ENCODE peak calls at places on chromosomes 12 and 14, in eight cellular contexts. S is C1 segment of cervical spinal cord; V is nephron progenitor cell; N is WERI-Rb-1; O is iris pigment epithelial cell; T is EH; A is NCI-H345; F is activated T-helper 1 cell treated with anti-CD3 and anti-CD28 coated beads, Interleukin-2, amount 50 U/mL, for 16 hours. W is an unnamed sample.

GRCh38 chr14:30395065-30395464 is 163.9 kb upstream of the G2E3 start:
- DNase-seq in A (no peak), O (no peak), V (no peak), F (no peak), T (no peak), S (no peak), N (no peak), W (no peak)

GRCh38 chr14:23365353-23366162 is 586 bp upstream of the EFS start:
- DNase-seq in A (no peak), N (no peak), V (peak; percentile 50), O (peak; percentile 34), T (peak; percentile 21), S (peak; percentile 58), F (no peak), W (peak; percentile 55)

GRCh38 chr12:76764856-76765255 is 941 bp downstream of the ZDHHC17 start:
- DNase-seq in F (no peak), V (no peak), T (peak; percentile 29), O (peak; percentile 43), A (peak; percentile 8), S (peak; percentile 52), N (no peak), W (peak; percentile 13)

GRCh38 chr12:92827836-92828431 is 101.2 kb downstream of the EEA1 start:
- DNase-seq in N (peak; percentile 30), A (peak; percentile 14), F (no peak), O (peak; percentile 60), T (peak; percentile 51), S (no peak), V (peak; percentile 18), W (no peak)

GRCh38 chr14:58060077-58060476 is 91.9 kb downstream of the ARMH4 start:
- DNase-seq in T (peak; percentile 3), A (no peak), O (peak; percentile 5), V (no peak), F (no peak), N (no peak), S (no peak), W (no peak)

GRCh38 chr14:101196051-101196450 is 292.5 kb upstream of the RTL1 start:
- DNase-seq in A (no peak), T (no peak), F (no peak), S (no peak), V (no peak), N (no peak), O (no peak), W (no peak)

GRCh38 chr12:107454431-107454830 is 231.2 kb upstream of the PWP1 start:
- DNase-seq in F (no peak), T (no peak), N (no peak), V (no peak), O (no peak), A (no peak), S (no peak), W (no peak)

GRCh38 chr14:92794547-92794941 is 439 bp downstream of the GOLGA5 start:
- DNase-seq in N (no peak), S (no peak), T (peak; percentile 34), F (no peak), V (peak; percentile 41), A (no peak), O (peak; percentile 20), W (no peak)

GRCh38 chr12:49253033-49253623 is 11.8 kb upstream of the TUBA1C start:
- DNase-seq in A (no peak), T (peak; percentile 88), V (no peak), S (no peak), F (no peak), O (no peak), N (no peak), W (no peak)

GRCh38 chr12:19131020-19131431 is 1.5 kb downstream of the PLEKHA5 start:
- DNase-seq in S (peak; percentile 49), T (peak; percentile 51), A (peak; percentile 41), N (peak; percentile 14), O (peak; percentile 62), V (peak; percentile 10), F (no peak), W (no peak)

GRCh38 chr12:58804749-58805148 is 115.6 kb downstream of the LRIG3 start:
- DNase-seq in A (no peak), S (no peak), N (peak; percentile 19), O (no peak), V (no peak), F (no peak), T (no peak), W (no peak)

GRCh38 chr12:131458931-131459575 is 251.8 kb upstream of the SFSWAP start:
- DNase-seq in V (no peak), T (no peak), O (no peak), N (no peak), S (no peak), F (no peak), A (no peak), W (no peak)

GRCh38 chr12:89256060-89256459 is 96.2 kb downstream of the DUSP6 start:
- DNase-seq in T (no peak), S (no peak), F (no peak), A (no peak), N (no peak), V (no peak), O (no peak), W (no peak)

GRCh38 chr12:54390176-54390667 is 5.7 kb upstream of the ZNF385A start:
- DNase-seq in F (no peak), O (no peak), V (no peak), N (peak; percentile 60), T (no peak), S (no peak), A (peak; percentile 43), W (no peak)

GRCh38 chr14:92783813-92784431 is 10.2 kb upstream of the GOLGA5 start:
- DNase-seq in O (peak; percentile 71), V (no peak), S (no peak), T (peak; percentile 76), A (peak; percentile 80), N (peak; percentile 55), F (no peak), W (no peak)

GRCh38 chr12:66036317-66036716 is 94.2 kb downstream of the LLPH start:
- DNase-seq in A (no peak), S (no peak), F (no peak), N (no peak), O (peak; percentile 96), T (peak; percentile 99), V (no peak), W (no peak)

GRCh38 chr12:40620564-40621019 is 71.6 kb upstream of the CNTN1 start:
- DNase-seq in V (no peak), N (no peak), A (no peak), T (no peak), O (no peak), F (no peak), S (no peak), W (no peak)

GRCh38 chr14:77301103-77301502 is 19.6 kb downstream of the POMT2 start:
- DNase-seq in A (peak; percentile 48), V (peak; percentile 83), N (peak; percentile 91), O (peak; percentile 87), S (peak; percentile 84), T (peak; percentile 79), F (peak; percentile 13), W (peak; percentile 72)

GRCh38 chr12:115375188-115375991 is 691.4 kb upstream of the TBX3 start:
- DNase-seq in S (no peak), A (no peak), N (no peak), O (peak; percentile 87), F (no peak), T (peak; percentile 79), V (no peak), W (no peak)

GRCh38 chr14:61262082-61262481 is 19.1 kb downstream of the TMEM30B start:
- DNase-seq in T (peak; percentile 63), V (no peak), A (no peak), O (no peak), F (no peak), S (no peak), N (no peak), W (no peak)

GRCh38 chr12:51345681-51346080 is 798 bp downstream of the CELA1 start:
- DNase-seq in A (no peak), O (peak; percentile 38), T (peak; percentile 47), N (no peak), F (no peak), V (no peak), S (no peak), W (no peak)

GRCh38 chr14:64966976-64967375 is 5.2 kb downstream of the RAB15 start:
- DNase-seq in S (no peak), O (no peak), T (no peak), N (no peak), V (no peak), F (no peak), A (no peak), W (no peak)

GRCh38 chr14:69708586-69709169 is 58.3 kb upstream of the SRSF5 start:
- DNase-seq in N (peak; percentile 90), T (peak; percentile 24), V (peak; percentile 37), O (peak; percentile 28), S (peak; percentile 30), F (no peak), A (peak; percentile 17), W (peak; percentile 27)

GRCh38 chr14:90454041-90455000 is 57.5 kb downstream of the CALM1 start:
- DNase-seq in F (no peak), O (peak; percentile 87), N (peak; percentile 87), T (peak; percentile 84), V (peak; percentile 86), A (no peak), S (peak; percentile 90), W (peak; percentile 96)